ENCODE peak calls at places on chromosomes 13 and 19, in ten cellular contexts. F, A, M, T, Z, V, I, B, Y and R are unnamed samples. For H3K36me3, the result is how much of the 10 kb centered on the place peaks cover.

GRCh38 chr13:27619711-27620376 is 485 bp downstream of the LNX2 start:
- DNase-seq in V (peak), Y (peak), T (no peak), Z (peak), I (peak), B (no peak), A (no peak), M (peak), F (no peak), R (peak)

GRCh38 chr19:12766051-12766521 is 9.3 kb downstream of the HOOK2 start:
- DNase-seq in Z (no peak), F (no peak), T (no peak), I (peak), B (peak), V (no peak), A (no peak), M (peak), Y (peak), R (no peak)

GRCh38 chr13:42272776-42273175 is 824 bp downstream of the AKAP11 start:
- DNase-seq in V (no peak), F (no peak), A (no peak), M (peak), I (no peak), T (no peak), Y (no peak), B (no peak), Z (no peak), R (no peak)

GRCh38 chr19:38213911-38214625 is 10.0 kb downstream of the DPF1 start:
- DNase-seq in F (no peak), I (no peak), Z (peak), T (no peak), V (no peak), A (no peak), Y (no peak), B (no peak), M (peak), R (peak)

GRCh38 chr13:25675060-25675459 is 303.3 kb downstream of the ATP8A2 start:
- DNase-seq in I (no peak), T (no peak), A (no peak), M (no peak), Z (no peak), Y (no peak), F (no peak), V (no peak), B (no peak), R (no peak)

GRCh38 chr13:46015374-46015773 is 37.2 kb downstream of the ZC3H13 start:
- DNase-seq in I (no peak), Y (no peak), F (no peak), Z (no peak), T (no peak), A (no peak), V (no peak), B (no peak), M (no peak), R (no peak)

GRCh38 chr19:41746593-41747227 is 8.6 kb upstream of the CEACAM6 start:
- DNase-seq in M (peak), V (peak), B (no peak), Y (no peak), I (no peak), T (peak), Z (no peak), A (no peak), F (peak), R (no peak)

GRCh38 chr13:113155201-113155600 is 3.2 kb upstream of the PROZ start:
- DNase-seq in B (no peak), F (no peak), Y (no peak), T (no peak), A (no peak), Z (no peak), M (no peak), I (no peak), V (no peak), R (no peak)

GRCh38 chr19:33419763-33420080 is 46.2 kb downstream of the CEBPG start:
- DNase-seq in T (no peak), A (no peak), B (no peak), V (no peak), M (no peak), F (peak), Z (no peak), I (no peak), Y (no peak), R (no peak)

GRCh38 chr13:21817878-21818277 is 147.0 kb downstream of the FGF9 start:
- DNase-seq in M (no peak), V (no peak), F (no peak), B (no peak), I (no peak), T (no peak), Y (no peak), Z (no peak), A (peak), R (no peak)

DNA sequence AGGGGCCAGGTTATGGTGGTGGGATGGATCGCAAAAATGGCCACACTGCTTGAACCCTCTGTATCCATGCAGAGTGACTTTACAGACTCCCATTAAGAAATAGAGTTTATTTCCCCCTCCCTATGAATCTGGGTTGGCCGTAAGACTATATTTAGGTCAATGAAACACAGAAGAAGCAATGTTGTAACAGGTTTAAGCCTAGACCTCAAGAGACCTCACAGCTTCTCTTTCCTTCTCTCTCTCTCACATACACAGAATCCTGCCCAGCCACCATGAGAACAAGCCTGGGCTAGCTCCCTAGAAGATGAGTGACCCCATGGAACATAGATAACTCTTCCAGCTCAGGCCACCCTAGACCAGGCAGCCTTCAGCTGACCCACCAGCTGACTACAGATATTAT is 21.0 kb upstream of the FBL start:
- DNase-seq in V (no peak), M (no peak), A (no peak), F (no peak), B (no peak), Z (no peak), I (no peak), T (no peak), Y (no peak), R (no peak)
- H3K4me3 ChIP-seq in V (no peak), M (no peak), A (no peak), F (no peak), B (no peak), Z (no peak), I (no peak), T (no peak), Y (no peak), R (no peak)

DNA sequence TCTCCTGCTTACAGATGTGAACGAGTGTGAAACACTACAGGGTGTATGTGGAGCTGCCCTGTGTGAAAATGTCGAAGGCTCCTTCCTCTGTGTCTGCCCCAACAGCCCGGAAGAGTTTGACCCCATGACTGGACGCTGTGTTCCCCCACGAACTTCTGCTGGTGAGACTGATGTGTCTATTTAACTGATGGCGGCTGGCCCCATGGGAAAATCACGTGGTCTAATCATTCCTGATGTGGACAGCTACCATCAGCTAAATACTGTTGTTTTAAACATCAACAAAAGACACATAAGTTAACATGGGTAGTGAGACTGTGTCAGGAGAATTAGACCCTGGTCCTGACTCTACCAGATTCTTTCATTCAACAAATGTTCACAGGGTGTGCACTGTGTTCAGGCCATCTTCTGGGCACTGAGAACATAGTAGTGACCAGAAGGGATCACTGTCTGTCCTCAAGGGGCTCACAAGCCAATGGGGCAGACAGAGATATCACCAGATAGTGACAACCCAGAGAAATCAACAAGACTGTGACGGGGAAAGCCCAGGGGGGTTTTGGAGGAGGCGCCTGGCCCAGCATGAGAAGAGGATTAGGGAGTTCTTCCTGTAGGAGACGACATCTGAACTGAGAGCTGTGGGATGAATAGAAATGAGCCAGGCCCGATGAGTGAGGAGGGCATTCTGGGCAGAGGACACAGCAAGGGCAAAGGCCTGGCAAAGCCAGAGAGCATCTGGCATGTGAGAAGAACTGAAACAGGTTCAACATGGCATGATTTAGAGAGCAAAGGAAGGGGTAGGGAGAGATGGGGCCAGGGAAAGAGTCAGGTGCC is 18.4 kb downstream of the LTBP4 start:
- DNase-seq in F (no peak), Y (no peak), I (no peak), V (no peak), M (no peak), T (no peak), Z (no peak), B (no peak), A (no peak), R (no peak)
- H3K36me3 ChIP-seq in F (under half), Y (under half), I (under half), V (under half), M (under half), T (under half), Z (under half), B (under half), A (half or more), R (under half)

GRCh38 chr19:8611391-8611883 is 922 bp upstream of the ADAMTS10 start:
- DNase-seq in Y (no peak), A (no peak), F (no peak), M (no peak), V (no peak), T (no peak), B (peak), I (peak), Z (no peak), R (no peak)

GRCh38 chr19:8610041-8610927 is at the start of gene ADAMTS10:
- DNase-seq in V (no peak), B (peak), M (peak), F (no peak), T (no peak), Y (no peak), I (no peak), A (no peak), Z (no peak), R (no peak)

GRCh38 chr19:8609210-8610040 is 1.1 kb downstream of the ADAMTS10 start:
- DNase-seq in Y (no peak), M (no peak), F (peak), I (peak), A (no peak), T (no peak), Z (peak), B (peak), V (no peak), R (peak)

GRCh38 chr19:8611890-8612806 is 1.6 kb upstream of the ADAMTS10 start:
- DNase-seq in B (peak), A (no peak), Z (peak), V (no peak), Y (no peak), I (peak), T (no peak), F (no peak), M (no peak), R (peak)

GRCh38 chr19:8610928-8611284 is 391 bp upstream of the ADAMTS10 start:
- DNase-seq in I (no peak), B (no peak), M (no peak), F (no peak), A (no peak), T (no peak), Z (no peak), Y (no peak), V (no peak), R (no peak)
- H3K4me3 ChIP-seq in I (peak), B (peak), M (peak), F (peak), A (peak), T (peak), Z (peak), Y (peak), V (no peak), R (peak)

GRCh38 chr13:111225810-111226546 is 94.5 kb upstream of the TEX29 start:
- DNase-seq in Y (no peak), F (no peak), T (no peak), M (no peak), V (no peak), I (no peak), A (no peak), B (no peak), Z (no peak), R (no peak)
- H3K36me3 ChIP-seq in Y (under half), F (under half), T (under half), M (under half), V (under half), I (under half), A (under half), B (under half), Z (under half), R (under half)

GRCh38 chr19:55550321-55550650 is 4.9 kb upstream of the SBK3 start:
- DNase-seq in I (no peak), F (peak), V (no peak), B (no peak), T (no peak), A (no peak), Y (no peak), M (no peak), Z (no peak), R (no peak)
- H3K4me3 ChIP-seq in I (peak), F (peak), V (no peak), B (no peak), T (no peak), A (no peak), Y (no peak), M (no peak), Z (no peak), R (no peak)

GRCh38 chr19:35722897-35723296 is 5.1 kb downstream of the KMT2B start:
- DNase-seq in T (no peak), I (no peak), Y (no peak), F (no peak), Z (no peak), M (no peak), V (no peak), B (no peak), A (no peak), R (no peak)
- H3K36me3 ChIP-seq in T (under half), I (half or more), Y (under half), F (half or more), Z (half or more), M (half or more), V (half or more), B (under half), A (half or more), R (half or more)

DNA sequence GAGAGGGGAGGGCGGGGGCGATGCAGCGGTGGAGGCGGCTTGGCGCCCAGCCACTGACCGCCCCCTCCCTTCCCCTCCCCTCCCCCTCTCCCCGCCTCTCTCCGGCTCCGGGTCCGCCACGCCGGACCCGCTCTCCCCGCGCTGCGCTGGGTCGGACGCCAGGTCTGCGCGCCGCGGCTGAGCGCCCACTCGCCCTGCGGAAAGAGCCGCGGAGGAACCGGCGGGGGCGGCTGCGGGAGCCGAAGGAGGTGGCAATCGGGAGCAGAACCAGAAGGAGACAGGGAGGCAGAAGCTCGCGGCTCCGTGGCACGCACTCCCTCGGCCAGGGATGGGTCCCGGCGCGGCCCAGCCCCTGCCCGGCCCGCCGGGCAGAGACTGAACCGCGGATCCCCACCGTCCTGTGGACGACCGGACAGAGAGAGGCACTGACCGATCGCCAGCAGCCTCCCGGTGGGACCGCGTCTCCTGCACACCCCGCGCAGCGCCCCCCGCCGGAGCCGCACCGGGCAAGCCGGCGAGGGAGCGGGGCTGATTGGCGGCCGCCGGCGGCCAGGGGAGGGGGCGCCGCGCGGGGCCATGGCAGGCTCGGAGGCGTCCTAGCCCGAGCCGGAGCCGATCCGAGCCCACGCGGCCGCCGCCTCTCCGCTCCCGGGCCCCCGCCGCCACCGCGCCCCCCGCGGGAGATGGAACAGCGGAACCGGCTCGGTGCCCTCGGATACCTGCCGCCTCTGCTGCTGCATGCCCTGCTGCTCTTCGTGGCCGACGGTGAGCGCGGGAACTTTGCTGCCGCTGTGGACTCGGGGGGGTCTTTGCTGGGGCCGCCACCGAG is at the start of gene VSTM2B:
- DNase-seq in V (no peak), Y (no peak), A (no peak), Z (no peak), T (no peak), B (no peak), F (peak), I (peak), M (no peak), R (no peak)
- H3K4me3 ChIP-seq in V (no peak), Y (no peak), A (peak), Z (no peak), T (no peak), B (no peak), F (no peak), I (peak), M (no peak), R (peak)

GRCh38 chr19:11204943-11205349 is 7.6 kb upstream of the KANK2 start:
- DNase-seq in T (no peak), I (peak), M (no peak), B (peak), F (no peak), V (no peak), Y (no peak), A (no peak), Z (no peak), R (no peak)
- H3K36me3 ChIP-seq in T (under half), I (under half), M (under half), B (under half), F (under half), V (under half), Y (under half), A (under half), Z (under half), R (under half)

GRCh38 chr19:2330255-2330631 is 1.8 kb downstream of the SPPL2B start:
- DNase-seq in Y (no peak), Z (no peak), T (no peak), F (no peak), I (no peak), V (no peak), A (no peak), M (no peak), B (no peak), R (no peak)

GRCh38 chr19:2330632-2331284 is 2.3 kb downstream of the SPPL2B start:
- DNase-seq in F (no peak), Y (no peak), Z (no peak), I (peak), B (no peak), M (no peak), A (no peak), T (peak), V (no peak), R (no peak)

GRCh38 chr19:2333027-2333806 is 4.7 kb downstream of the SPPL2B start:
- DNase-seq in I (peak), Z (no peak), V (no peak), Y (no peak), T (peak), A (no peak), M (no peak), F (no peak), B (no peak), R (no peak)

GRCh38 chr19:2332341-2333026 is 4.0 kb downstream of the SPPL2B start:
- DNase-seq in Y (no peak), B (no peak), A (no peak), T (no peak), M (peak), F (no peak), V (no peak), Z (no peak), I (peak), R (no peak)

DNA sequence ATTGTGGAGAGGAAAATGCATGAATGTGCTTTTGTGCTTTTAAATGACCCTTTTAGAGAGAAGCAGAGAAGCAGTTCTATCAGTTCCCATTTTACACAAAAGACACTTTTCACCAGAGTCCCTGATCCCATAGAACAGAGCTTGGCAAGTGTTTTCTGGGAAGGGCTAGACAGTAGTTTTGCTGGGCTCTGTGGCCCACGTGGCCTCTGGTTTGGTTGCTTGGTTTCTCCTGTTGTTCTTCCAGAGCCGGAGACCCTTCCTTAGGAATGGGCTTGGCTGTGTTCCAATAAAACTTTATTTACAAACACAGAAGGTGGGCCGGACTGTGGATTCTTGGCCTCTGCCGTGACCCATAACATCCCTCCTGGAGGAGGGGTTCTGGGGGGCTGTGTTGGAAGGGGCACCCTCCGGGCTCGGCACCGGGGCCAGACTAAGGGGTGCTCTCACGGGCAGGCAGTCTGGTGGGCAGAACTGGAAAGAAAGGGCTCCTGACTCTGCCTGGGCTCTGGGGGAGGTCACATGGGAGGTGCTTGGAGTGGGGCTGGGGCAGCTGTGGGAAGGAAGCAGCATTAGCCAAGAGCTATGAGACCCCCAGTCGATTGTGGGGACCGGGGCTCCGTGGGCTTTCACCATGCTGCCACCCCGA is 3.2 kb downstream of the SPPL2B start:
- DNase-seq in B (no peak), Z (no peak), Y (no peak), M (no peak), T (no peak), I (peak), F (no peak), V (no peak), A (no peak), R (no peak)
- H3K4me3 ChIP-seq in B (no peak), Z (no peak), Y (no peak), M (no peak), T (no peak), I (peak), F (no peak), V (no peak), A (no peak), R (no peak)

GRCh38 chr13:29529755-29530154 is 65.7 kb downstream of the SLC7A1 start:
- DNase-seq in A (no peak), I (no peak), Z (no peak), B (no peak), M (no peak), F (no peak), T (no peak), V (no peak), Y (no peak), R (peak)

GRCh38 chr13:29536853-29537252 is 58.6 kb downstream of the SLC7A1 start:
- DNase-seq in Z (no peak), A (no peak), T (no peak), V (no peak), Y (no peak), I (no peak), B (no peak), F (no peak), M (no peak), R (no peak)

GRCh38 chr13:29532136-29532535 is 63.4 kb downstream of the SLC7A1 start:
- DNase-seq in Z (no peak), M (no peak), Y (no peak), B (no peak), I (no peak), V (no peak), F (no peak), T (no peak), A (no peak), R (peak)

GRCh38 chr13:29535663-29536655 is 59.5 kb downstream of the SLC7A1 start:
- DNase-seq in B (no peak), A (no peak), Y (no peak), Z (no peak), V (no peak), I (no peak), T (no peak), M (no peak), F (no peak), R (no peak)

DNA sequence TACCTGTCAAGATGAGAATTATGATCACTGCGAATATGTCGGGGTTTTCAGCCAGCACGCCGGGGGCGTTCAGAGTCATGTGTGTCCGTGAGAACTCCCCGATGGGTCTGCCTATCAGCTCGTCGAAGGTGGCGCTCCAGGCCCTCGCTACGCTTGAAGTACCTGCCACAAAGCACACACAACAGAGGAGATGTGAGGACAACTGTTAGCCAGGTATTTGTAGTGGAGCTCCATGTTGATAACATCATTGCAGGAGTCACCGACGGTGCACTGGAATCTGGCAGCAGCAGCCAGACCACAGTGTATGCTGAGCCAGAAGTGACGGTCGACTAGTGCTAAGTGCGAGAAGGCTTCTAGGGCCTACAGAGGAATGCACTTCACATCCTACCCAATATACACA is 62.7 kb downstream of the SLC7A1 start:
- DNase-seq in A (no peak), Y (peak), V (no peak), T (no peak), Z (no peak), B (no peak), I (no peak), F (no peak), M (no peak), R (no peak)
- H3K36me3 ChIP-seq in A (half or more), Y (under half), V (half or more), T (under half), Z (half or more), B (under half), I (under half), F (under half), M (under half), R (half or more)